ENCODE peak calls at places on chromosomes 12 and 14, in ten cellular contexts. T is neuronal stem cell, W is GM23248, E is NT2/D1, Q is IMR-90, U is cardiac fibroblast, V is AG10803, G is prostate gland, B is breast epithelium, X is HFF-Myc. D is an unnamed sample.

GRCh38 chr12:105783983-105784947 is 354.5 kb downstream of the NUAK1 start:
- DNase-seq in T (no peak), W (no peak), E (no peak), Q (no peak), U (no peak), V (no peak), G (no peak), B (no peak), X (no peak), D (no peak)

GRCh38 chr14:64502476-64503183 is 1.0 kb downstream of the ZBTB25 start:
- DNase-seq in T (no peak), W (no peak), E (no peak), Q (peak), U (peak), V (peak), G (peak), B (peak), X (no peak), D (no peak)

GRCh38 chr14:92676031-92676430 is 72.4 kb downstream of the LGMN start:
- DNase-seq in T (no peak), W (no peak), E (no peak), Q (no peak), U (no peak), V (no peak), G (no peak), B (no peak), X (no peak), D (no peak)

GRCh38 chr12:50922820-50923219 is 29.5 kb upstream of the HIGD1C start:
- DNase-seq in T (no peak), W (peak), E (no peak), Q (peak), U (peak), V (peak), G (no peak), B (no peak), X (no peak), D (no peak)

GRCh38 chr12:106415134-106415533 is 57.6 kb downstream of the POLR3B start:
- DNase-seq in T (no peak), W (peak), E (no peak), Q (peak), U (peak), V (peak), G (no peak), B (no peak), X (peak), D (no peak)

GRCh38 chr12:11581179-11581755 is 68.2 kb upstream of the ETV6 start:
- DNase-seq in T (peak), W (peak), E (peak), Q (peak), U (peak), V (peak), G (peak), B (peak), X (peak), D (peak)

GRCh38 chr12:58064681-58065080 is 123.3 kb downstream of the ATP23 start:
- DNase-seq in T (no peak), W (no peak), E (no peak), Q (no peak), U (no peak), V (no peak), G (no peak), B (no peak), X (no peak), D (no peak)

GRCh38 chr12:14960548-14961465 is 594 bp downstream of the ARHGDIB start:
- DNase-seq in T (no peak), W (peak), E (no peak), Q (peak), U (peak), V (no peak), G (no peak), B (no peak), X (no peak), D (peak)

GRCh38 chr12:113221181-113221996 is at the start of gene TPCN1:
- DNase-seq in T (peak), W (peak), E (peak), Q (peak), U (peak), V (peak), G (peak), B (peak), X (peak), D (peak)

GRCh38 chr12:54448344-54448743 is 25.1 kb downstream of the GTSF1 start:
- DNase-seq in T (no peak), W (no peak), E (no peak), Q (no peak), U (no peak), V (no peak), G (no peak), B (no peak), X (no peak), D (no peak)

GRCh38 chr12:65232490-65233077 is 45.9 kb upstream of the MSRB3 start:
- DNase-seq in T (no peak), W (peak), E (no peak), Q (peak), U (peak), V (peak), G (no peak), B (no peak), X (no peak), D (no peak)

GRCh38 chr12:21065845-21066244 is 65.1 kb upstream of the SLCO1B1 start:
- DNase-seq in T (no peak), W (peak), E (peak), Q (no peak), U (peak), V (no peak), G (peak), B (no peak), X (no peak), D (no peak)

GRCh38 chr14:75711134-75711795 is 50.2 kb downstream of the TTLL5 start:
- DNase-seq in T (peak), W (peak), E (peak), Q (peak), U (peak), V (peak), G (peak), B (no peak), X (no peak), D (no peak)

GRCh38 chr12:2783936-2784600 is 10.7 kb upstream of the FKBP4 start:
- DNase-seq in T (peak), W (peak), E (peak), Q (peak), U (peak), V (peak), G (peak), B (no peak), X (no peak), D (peak)

GRCh38 chr12:48973992-48974673 is 2.6 kb upstream of the WNT10B start:
- DNase-seq in T (no peak), W (peak), E (no peak), Q (peak), U (peak), V (no peak), G (no peak), B (no peak), X (no peak), D (peak)

GRCh38 chr12:71599213-71599612 is 64.4 kb downstream of the ZFC3H1 start:
- DNase-seq in T (no peak), W (no peak), E (no peak), Q (no peak), U (no peak), V (no peak), G (no peak), B (no peak), X (no peak), D (no peak)

GRCh38 chr12:71591601-71592000 is 72.0 kb downstream of the ZFC3H1 start:
- DNase-seq in T (no peak), W (no peak), E (peak), Q (no peak), U (no peak), V (no peak), G (no peak), B (no peak), X (no peak), D (no peak)

GRCh38 chr12:71592841-71593240 is 70.8 kb downstream of the ZFC3H1 start:
- DNase-seq in T (no peak), W (no peak), E (no peak), Q (no peak), U (no peak), V (no peak), G (no peak), B (no peak), X (no peak), D (no peak)

GRCh38 chr12:71589478-71589881 is 74.2 kb downstream of the ZFC3H1 start:
- DNase-seq in T (no peak), W (peak), E (no peak), Q (peak), U (peak), V (no peak), G (no peak), B (no peak), X (no peak), D (no peak)

GRCh38 chr12:71594214-71594948 is 69.3 kb downstream of the ZFC3H1 start:
- DNase-seq in T (no peak), W (peak), E (no peak), Q (no peak), U (peak), V (no peak), G (peak), B (no peak), X (no peak), D (no peak)
- H3K4me3 ChIP-seq in T (no peak), W (peak), E (no peak), Q (no peak), U (peak), V (no peak), G (no peak), B (no peak), X (no peak), D (peak)

DNA sequence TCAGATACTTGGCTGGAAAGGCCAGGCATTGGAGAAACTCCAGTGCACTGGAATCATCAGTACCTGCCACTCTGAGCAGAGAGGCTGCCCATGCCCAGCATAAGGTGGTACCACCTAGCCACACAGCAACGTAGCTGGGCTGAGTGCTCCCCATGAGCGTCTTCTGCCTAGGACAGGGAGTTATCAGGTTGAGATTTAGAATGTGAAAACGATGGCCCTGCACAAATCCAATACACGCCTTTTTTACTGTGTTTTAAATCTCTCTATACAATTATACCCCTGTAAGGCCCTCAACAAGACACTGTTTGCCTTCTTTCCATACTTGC is 66.7 kb upstream of the PTGR2 start:
- DNase-seq in T (no peak), W (no peak), E (no peak), Q (no peak), U (no peak), V (no peak), G (no peak), B (no peak), X (no peak), D (no peak)
- H3K4me3 ChIP-seq in T (peak), W (peak), E (no peak), Q (peak), U (peak), V (peak), G (no peak), B (no peak), X (peak), D (peak)

DNA sequence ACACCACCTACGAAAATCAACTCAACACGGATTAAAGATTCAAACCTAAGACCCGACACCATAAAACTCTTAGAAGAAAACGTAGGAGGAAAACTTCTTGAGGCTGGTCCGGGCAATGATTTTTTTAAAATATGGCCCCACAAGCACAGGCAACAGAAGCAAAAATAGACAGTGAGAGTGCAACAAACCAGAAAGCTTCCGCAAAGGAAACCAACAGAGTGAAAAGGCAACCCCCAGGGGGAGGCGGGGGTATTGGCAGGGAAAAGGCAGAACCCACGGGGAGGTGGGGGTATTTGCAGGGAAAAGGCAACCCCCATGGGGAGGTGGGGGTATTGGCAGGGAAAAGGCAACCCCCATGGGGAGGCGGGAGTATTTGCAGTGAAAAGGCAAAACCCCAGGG is 20.5 kb upstream of the FBRSL1 start:
- DNase-seq in T (no peak), W (no peak), E (no peak), Q (no peak), U (no peak), V (no peak), G (no peak), B (no peak), X (no peak), D (no peak)
- H3K4me3 ChIP-seq in T (no peak), W (no peak), E (no peak), Q (no peak), U (no peak), V (no peak), G (no peak), B (no peak), X (no peak), D (no peak)

GRCh38 chr12:64172143-64172970 is 49.7 kb downstream of the KICS2 start:
- DNase-seq in T (no peak), W (peak), E (no peak), Q (no peak), U (no peak), V (no peak), G (no peak), B (no peak), X (no peak), D (no peak)
- H3K4me3 ChIP-seq in T (no peak), W (no peak), E (no peak), Q (no peak), U (no peak), V (no peak), G (no peak), B (no peak), X (no peak), D (no peak)

D was measured in heart right ventricle.